ENCODE peak calls at places on chromosomes 12 and 14, in eight cellular contexts. U is left ventricle myocardium inferior, P is right atrium auricular region, A is progenitor cell of endocrine pancreas, E is ovary, R is astrocyte of the spinal cord, G is spleen, L is A673. Z is an unnamed sample.

GRCh38 chr12:93780115-93780641 is 103.0 kb downstream of the CRADD start:
- DNase-seq in L (no peak), A (no peak), P (no peak), G (no peak), R (peak; percentile 24), U (no peak), E (no peak), Z (no peak)

GRCh38 chr12:126807312-126807711 is 1459.7 kb upstream of the TMEM132C start:
- DNase-seq in L (no peak), E (no peak), P (no peak), U (no peak), A (no peak), R (no peak), G (no peak), Z (no peak)

GRCh38 chr12:14369322-14369721 is 3.8 kb downstream of the ATF7IP start:
- DNase-seq in P (no peak), U (no peak), E (no peak), A (no peak), R (no peak), G (no peak), L (no peak), Z (no peak)

GRCh38 chr14:72024043-72024407 is 91.8 kb downstream of the RGS6 start:
- DNase-seq in E (no peak), G (no peak), A (no peak), U (no peak), L (peak; percentile 64), P (no peak), R (peak; percentile 3), Z (peak; percentile 67)

GRCh38 chr12:27064397-27065342 is 17.7 kb downstream of the C12orf71 start:
- DNase-seq in E (no peak), P (no peak), L (no peak), A (no peak), R (no peak), G (no peak), U (no peak), Z (no peak)

GRCh38 chr12:26614217-26614616 is 218.8 kb downstream of the ITPR2 start:
- DNase-seq in A (no peak), L (peak; percentile 62), E (peak; percentile 23), R (no peak), G (no peak), U (no peak), P (no peak), Z (peak; percentile 29)

GRCh38 chr12:90945070-90945649 is 9.8 kb downstream of the CCER1 start:
- DNase-seq in P (no peak), L (peak; percentile 65), R (peak; percentile 52), E (no peak), G (no peak), A (no peak), U (no peak), Z (no peak)

GRCh38 chr14:35632276-35633071 is 98.5 kb downstream of the INSM2 start:
- DNase-seq in E (no peak), P (no peak), A (no peak), G (no peak), L (peak; percentile 8), U (no peak), R (no peak), Z (no peak)

GRCh38 chr12:67472551-67472950 is 176.0 kb upstream of the DYRK2 start:
- DNase-seq in G (no peak), A (no peak), E (no peak), U (peak; percentile 38), L (no peak), R (no peak), P (peak; percentile 75), Z (no peak)

GRCh38 chr14:74528886-74529285 is 35.3 kb downstream of the ISCA2 start:
- DNase-seq in P (no peak), G (no peak), L (no peak), A (no peak), R (no peak), U (no peak), E (no peak), Z (no peak)

GRCh38 chr12:117189725-117190209 is 503 bp downstream of the FBXO21 start:
- DNase-seq in U (no peak), L (peak; percentile 56), P (no peak), G (peak; percentile 89), R (peak; percentile 15), A (peak; percentile 34), E (peak; percentile 36), Z (no peak)

GRCh38 chr12:67539946-67540345 is 108.6 kb upstream of the DYRK2 start:
- DNase-seq in E (no peak), A (no peak), L (no peak), P (no peak), R (no peak), U (no peak), G (no peak), Z (no peak)

GRCh38 chr12:5379737-5380496 is 52.0 kb upstream of the NTF3 start:
- DNase-seq in P (no peak), L (no peak), G (no peak), U (no peak), R (peak; percentile 5), A (no peak), E (no peak), Z (no peak)

GRCh38 chr14:72451081-72451972 is 442.6 kb downstream of the DPF3 start:
- DNase-seq in R (no peak), A (no peak), G (no peak), U (no peak), P (no peak), E (no peak), L (peak; percentile 95), Z (no peak)

GRCh38 chr12:96445743-96446655 is 43.4 kb upstream of the CFAP54 start:
- DNase-seq in R (peak; percentile 91), G (no peak), P (no peak), A (no peak), L (peak; percentile 73), U (no peak), E (no peak), Z (no peak)

GRCh38 chr14:89617471-89618291 is 200.6 kb upstream of the FOXN3 start:
- DNase-seq in U (no peak), P (peak; percentile 70), R (peak; percentile 65), G (no peak), E (no peak), L (peak; percentile 23), A (no peak), Z (peak; percentile 56)

GRCh38 chr14:87260460-87260859 is 732.5 kb downstream of the GALC start:
- DNase-seq in G (no peak), P (no peak), U (no peak), L (peak; percentile 9), R (no peak), A (no peak), E (no peak), Z (no peak)

GRCh38 chr12:109087250-109087649 is 6.0 kb downstream of the ALKBH2 start:
- DNase-seq in G (no peak), R (no peak), U (no peak), P (no peak), E (no peak), A (no peak), L (no peak), Z (no peak)

GRCh38 chr12:95608252-95609033 is 57.2 kb upstream of the USP44 start:
- DNase-seq in P (peak; percentile 91), E (peak; percentile 72), L (peak; percentile 22), G (no peak), U (peak; percentile 64), R (peak; percentile 94), A (no peak), Z (no peak)

GRCh38 chr12:122152754-122153153 is 21.3 kb downstream of the IL31 start:
- DNase-seq in P (no peak), G (no peak), L (no peak), R (no peak), A (no peak), E (no peak), U (no peak), Z (no peak)

GRCh38 chr14:99602054-99602787 is 1.8 kb downstream of the CCDC85C start:
- DNase-seq in G (no peak), L (peak; percentile 40), P (no peak), E (no peak), R (peak; percentile 37), A (no peak), U (no peak), Z (peak; percentile 39)

GRCh38 chr12:118391424-118391823 is 15.1 kb downstream of the SUDS3 start:
- DNase-seq in L (no peak), G (no peak), E (no peak), R (no peak), P (no peak), A (no peak), U (no peak), Z (no peak)

DNA sequence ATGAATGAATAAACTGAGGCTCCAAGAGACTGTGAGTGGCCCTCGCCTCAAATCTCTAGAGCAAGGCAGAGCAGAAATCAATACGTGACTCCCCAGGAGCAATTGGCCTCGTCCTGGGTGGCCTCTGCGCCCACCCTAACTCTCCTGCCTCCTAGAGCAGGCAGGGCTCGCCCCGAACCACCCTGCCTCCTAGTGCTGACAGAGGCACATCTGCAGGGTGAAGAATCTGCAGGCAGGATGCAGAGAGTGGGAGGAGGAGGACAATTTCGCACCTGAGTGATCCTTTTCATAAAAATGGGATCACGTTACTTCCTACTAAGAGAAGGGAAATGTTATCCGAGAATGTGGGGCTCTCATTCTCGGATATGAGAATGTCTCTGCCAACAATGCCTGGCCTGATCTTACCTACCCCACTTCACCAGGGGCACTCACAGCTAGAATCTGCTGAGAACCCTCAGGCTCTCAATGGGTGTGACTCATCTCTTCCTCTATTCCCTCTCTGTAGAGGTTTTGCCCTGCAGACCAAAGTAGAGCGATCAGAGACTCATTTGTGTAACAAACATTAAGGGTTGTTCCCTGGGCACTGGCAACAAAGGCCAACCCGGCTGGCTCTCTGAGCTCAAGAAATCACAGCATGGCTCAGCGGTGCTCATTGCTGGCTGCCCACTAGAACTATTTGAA is 61.7 kb upstream of the BCL2L14 start:
- DNase-seq in E (no peak), G (no peak), L (peak; percentile 73), R (peak; percentile 92), P (no peak), A (no peak), U (no peak), Z (no peak)
- TF ChIP-seq CTCF in E (no peak), G (no peak), L (peak; percentile 47), R (peak; percentile 55), P (no peak), A (no peak), U (no peak), Z (no peak)

DNA sequence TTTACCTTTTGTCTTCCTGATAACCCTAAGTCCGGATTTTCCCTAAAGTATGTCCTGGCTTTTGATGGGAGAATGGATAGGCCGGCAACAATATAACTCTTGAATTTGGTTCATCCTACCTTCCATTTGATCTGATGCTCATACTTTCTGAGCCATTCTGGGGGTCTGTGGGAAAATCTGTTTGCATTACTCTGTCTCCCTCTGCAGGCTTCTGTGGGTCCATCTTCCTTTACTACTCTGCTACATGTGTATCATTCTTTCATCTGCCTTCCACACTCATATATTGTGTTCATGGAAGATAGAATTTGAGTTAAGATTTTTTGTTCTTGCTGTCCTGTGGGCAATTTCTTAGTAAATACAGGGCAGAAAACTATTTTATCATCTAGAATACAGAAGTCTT is 101.5 kb downstream of the NAV3 start:
- DNase-seq in L (peak; percentile 55), E (no peak), U (no peak), P (no peak), R (no peak), A (no peak), G (no peak), Z (no peak)
- TF ChIP-seq CTCF in L (peak; percentile 60), E (no peak), U (no peak), P (no peak), R (peak; percentile 21), A (no peak), G (no peak), Z (no peak)

GRCh38 chr14:25381498-25381897 is 331.6 kb upstream of the STXBP6 start:
- DNase-seq in L (peak; percentile 75), A (no peak), G (no peak), U (no peak), E (no peak), R (no peak), P (no peak), Z (no peak)
- TF ChIP-seq CTCF in L (peak; percentile 60), A (peak; percentile 56), G (no peak), U (peak; percentile 18), E (no peak), R (peak; percentile 19), P (peak; percentile 15), Z (no peak)

GRCh38 chr12:53061404-53062010 is 11.6 kb downstream of the TNS2 start:
- DNase-seq in A (no peak), R (no peak), P (no peak), U (no peak), E (peak; percentile 44), L (no peak), G (peak; percentile 70), Z (peak; percentile 20)
- TF ChIP-seq CTCF in A (peak; percentile 34), R (no peak), P (no peak), U (no peak), E (no peak), L (peak; percentile 40), G (no peak), Z (no peak)

Z was measured in testis.